ENCODE peak calls at places on chromosome 11, in five cellular contexts. One of them, this sample, is unnamed.

GRCh38 chr11:19800714-19801519 is 88.3 kb downstream of the NAV2 start:
- DNase-seq in lung: no peak
- DNase-seq in AG04450: no peak
- DNase-seq in MM.1S: no peak
- DNase-seq in psoas muscle: no peak
- DNase-seq in this sample: no peak

GRCh38 chr11:73152861-73153483 is 10.9 kb upstream of the FCHSD2 start:
- DNase-seq in psoas muscle: no peak
- DNase-seq in AG04450: no peak
- DNase-seq in MM.1S: peak; percentile 97
- DNase-seq in lung: no peak
- DNase-seq in this sample: no peak

GRCh38 chr11:7672960-7673723 is at the start of gene CYB5R2:
- DNase-seq in AG04450: no peak
- DNase-seq in psoas muscle: peak; percentile 82
- DNase-seq in MM.1S: no peak
- DNase-seq in lung: peak; percentile 57
- DNase-seq in this sample: peak; percentile 74

GRCh38 chr11:17600316-17601205 is 53.5 kb downstream of the OTOG start:
- DNase-seq in AG04450: no peak
- DNase-seq in lung: peak; percentile 27
- DNase-seq in MM.1S: no peak
- DNase-seq in psoas muscle: peak; percentile 38
- DNase-seq in this sample: no peak

GRCh38 chr11:9692696-9693095 is 28.8 kb downstream of the SWAP70 start:
- DNase-seq in AG04450: no peak
- DNase-seq in MM.1S: no peak
- DNase-seq in psoas muscle: no peak
- DNase-seq in lung: no peak
- DNase-seq in this sample: no peak

GRCh38 chr11:73226297-73227006 is 8.4 kb downstream of the P2RY2 start:
- DNase-seq in psoas muscle: peak; percentile 34
- DNase-seq in MM.1S: no peak
- DNase-seq in AG04450: no peak
- DNase-seq in lung: no peak
- DNase-seq in this sample: no peak

GRCh38 chr11:63906585-63906984 is 10.4 kb downstream of the RCOR2 start:
- DNase-seq in MM.1S: no peak
- DNase-seq in AG04450: no peak
- DNase-seq in lung: no peak
- DNase-seq in psoas muscle: no peak
- DNase-seq in this sample: no peak

GRCh38 chr11:1062075-1062820 is 12.4 kb upstream of the MUC2 start:
- DNase-seq in lung: no peak
- DNase-seq in psoas muscle: no peak
- DNase-seq in MM.1S: no peak
- DNase-seq in AG04450: no peak
- DNase-seq in this sample: no peak

GRCh38 chr11:223026-223789 is 12.9 kb downstream of the SIRT3 start:
- DNase-seq in AG04450: no peak
- DNase-seq in psoas muscle: peak; percentile 25
- DNase-seq in lung: no peak
- DNase-seq in MM.1S: no peak
- DNase-seq in this sample: no peak

GRCh38 chr11:11332141-11332710 is 20.8 kb downstream of the CSNK2A3 start:
- DNase-seq in AG04450: no peak
- DNase-seq in lung: no peak
- DNase-seq in psoas muscle: no peak
- DNase-seq in MM.1S: no peak
- DNase-seq in this sample: no peak

GRCh38 chr11:134246100-134246499 is 7.1 kb downstream of the THYN1 start:
- DNase-seq in lung: no peak
- DNase-seq in MM.1S: no peak
- DNase-seq in psoas muscle: no peak
- DNase-seq in AG04450: no peak
- DNase-seq in this sample: no peak

GRCh38 chr11:1202776-1203504 is 19.9 kb upstream of the MUC5B start:
- DNase-seq in AG04450: no peak
- DNase-seq in MM.1S: peak; percentile 49
- DNase-seq in lung: peak; percentile 51
- DNase-seq in psoas muscle: peak; percentile 76
- DNase-seq in this sample: peak; percentile 38

GRCh38 chr11:86692317-86692716 is 19.9 kb upstream of the ME3 start:
- DNase-seq in AG04450: no peak
- DNase-seq in psoas muscle: no peak
- DNase-seq in MM.1S: no peak
- DNase-seq in lung: no peak
- DNase-seq in this sample: no peak

GRCh38 chr11:44755553-44756505 is 29.1 kb downstream of the TSPAN18 start:
- DNase-seq in lung: no peak
- DNase-seq in psoas muscle: no peak
- DNase-seq in MM.1S: no peak
- DNase-seq in AG04450: no peak
- DNase-seq in this sample: no peak

GRCh38 chr11:14520086-14520901 is at the start of gene PSMA1:
- DNase-seq in AG04450: peak; percentile 76
- DNase-seq in psoas muscle: peak; percentile 97
- DNase-seq in lung: peak; percentile 96
- DNase-seq in MM.1S: peak; percentile 96
- DNase-seq in this sample: peak; percentile 90

GRCh38 chr11:74014880-74015279 is 6.0 kb upstream of the UCP3 start:
- DNase-seq in lung: no peak
- DNase-seq in AG04450: no peak
- DNase-seq in MM.1S: peak; percentile 72
- DNase-seq in psoas muscle: no peak
- DNase-seq in this sample: no peak

GRCh38 chr11:61163714-61164609 is 2.7 kb upstream of the VPS37C start:
- DNase-seq in psoas muscle: no peak
- DNase-seq in MM.1S: no peak
- DNase-seq in lung: no peak
- DNase-seq in AG04450: no peak
- DNase-seq in this sample: no peak

GRCh38 chr11:74318241-74318932 is 6.9 kb upstream of the P4HA3 start:
- DNase-seq in lung: no peak
- DNase-seq in AG04450: no peak
- DNase-seq in psoas muscle: no peak
- DNase-seq in MM.1S: no peak
- DNase-seq in this sample: no peak

GRCh38 chr11:121117753-121118152 is 16.7 kb downstream of the TECTA start:
- DNase-seq in AG04450: no peak
- DNase-seq in lung: no peak
- DNase-seq in MM.1S: no peak
- DNase-seq in psoas muscle: no peak
- DNase-seq in this sample: no peak

GRCh38 chr11:130420478-130421198 is 7.8 kb downstream of the ADAMTS8 start:
- DNase-seq in AG04450: no peak
- DNase-seq in MM.1S: no peak
- DNase-seq in psoas muscle: peak; percentile 29
- DNase-seq in lung: peak; percentile 55
- DNase-seq in this sample: no peak

GRCh38 chr11:114280696-114281095 is 15.5 kb upstream of the NNMT start:
- DNase-seq in AG04450: peak; percentile 65
- DNase-seq in psoas muscle: peak; percentile 73
- DNase-seq in MM.1S: peak; percentile 34
- DNase-seq in lung: peak; percentile 70
- DNase-seq in this sample: peak; percentile 55

GRCh38 chr11:133710241-133710640 is 135.1 kb downstream of the SPATA19 start:
- DNase-seq in MM.1S: no peak
- DNase-seq in lung: no peak
- DNase-seq in AG04450: no peak
- DNase-seq in psoas muscle: no peak
- DNase-seq in this sample: no peak

GRCh38 chr11:23112987-23113886 is 253.0 kb upstream of the CCDC179 start:
- DNase-seq in MM.1S: peak; percentile 59
- DNase-seq in lung: no peak
- DNase-seq in psoas muscle: no peak
- DNase-seq in AG04450: no peak
- DNase-seq in this sample: peak; percentile 73

GRCh38 chr11:67615455-67616430 is 9.0 kb downstream of the NDUFV1 start:
- DNase-seq in MM.1S: peak; percentile 60
- DNase-seq in psoas muscle: peak; percentile 74
- DNase-seq in AG04450: no peak
- DNase-seq in lung: no peak
- DNase-seq in this sample: peak; percentile 81

GRCh38 chr11:12679471-12679870 is 5.2 kb downstream of the TEAD1 start:
- DNase-seq in psoas muscle: no peak
- DNase-seq in MM.1S: no peak
- DNase-seq in AG04450: no peak
- DNase-seq in lung: no peak
- DNase-seq in this sample: no peak

GRCh38 chr11:12675951-12676711 is 1.9 kb downstream of the TEAD1 start:
- DNase-seq in lung: no peak
- DNase-seq in AG04450: no peak
- DNase-seq in psoas muscle: no peak
- DNase-seq in MM.1S: peak; percentile 27
- DNase-seq in this sample: no peak

GRCh38 chr11:12678991-12679390 is 4.8 kb downstream of the TEAD1 start:
- DNase-seq in AG04450: no peak
- DNase-seq in lung: no peak
- DNase-seq in MM.1S: no peak
- DNase-seq in psoas muscle: no peak
- DNase-seq in this sample: no peak

GRCh38 chr11:12677131-12677530 is 2.9 kb downstream of the TEAD1 start:
- DNase-seq in psoas muscle: no peak
- DNase-seq in AG04450: no peak
- DNase-seq in lung: no peak
- DNase-seq in MM.1S: no peak
- DNase-seq in this sample: no peak

GRCh38 chr11:12678092-12678491 is 3.9 kb downstream of the TEAD1 start:
- DNase-seq in MM.1S: no peak
- DNase-seq in AG04450: no peak
- DNase-seq in psoas muscle: no peak
- DNase-seq in lung: no peak
- DNase-seq in this sample: no peak
- H3K27ac ChIP-seq in MM.1S: peak overlapping the region; percentile 23
- H3K27ac ChIP-seq in AG04450: no peak overlapping the region
- H3K27ac ChIP-seq in psoas muscle: peak overlapping the region; percentile 96
- H3K27ac ChIP-seq in lung: no peak overlapping the region
- H3K27ac ChIP-seq in this sample: no peak overlapping the region

GRCh38 chr11:70040452-70040851 is 37.7 kb upstream of the ANO1 start:
- DNase-seq in AG04450: no peak
- DNase-seq in psoas muscle: no peak
- DNase-seq in lung: no peak
- DNase-seq in MM.1S: no peak
- DNase-seq in this sample: no peak
- H3K9me3 ChIP-seq in AG04450: peaks cover 39% of the 10 kb centered on the region
- H3K9me3 ChIP-seq in psoas muscle: peaks cover 18% of the 10 kb centered on the region
- H3K9me3 ChIP-seq in lung: peaks cover 19% of the 10 kb centered on the region
- H3K9me3 ChIP-seq in MM.1S: no peaks in the 10 kb centered on the region
- H3K9me3 ChIP-seq in this sample: no peaks in the 10 kb centered on the region

GRCh38 chr11:71364176-71364671 is 84.0 kb downstream of the DHCR7 start:
- DNase-seq in AG04450: no peak
- DNase-seq in psoas muscle: no peak
- DNase-seq in MM.1S: no peak
- DNase-seq in lung: no peak
- DNase-seq in this sample: no peak

GRCh38 chr11:71363721-71364120 is 84.5 kb downstream of the DHCR7 start:
- DNase-seq in MM.1S: no peak
- DNase-seq in psoas muscle: no peak
- DNase-seq in AG04450: no peak
- DNase-seq in lung: no peak
- DNase-seq in this sample: no peak

GRCh38 chr11:71366076-71366475 is 82.1 kb downstream of the DHCR7 start:
- DNase-seq in AG04450: no peak
- DNase-seq in psoas muscle: no peak
- DNase-seq in lung: no peak
- DNase-seq in MM.1S: no peak
- DNase-seq in this sample: no peak

GRCh38 chr11:71364806-71365205 is 83.4 kb downstream of the DHCR7 start:
- DNase-seq in psoas muscle: no peak
- DNase-seq in MM.1S: no peak
- DNase-seq in AG04450: no peak
- DNase-seq in lung: no peak
- DNase-seq in this sample: no peak

GRCh38 chr11:71365626-71366025 is 82.6 kb downstream of the DHCR7 start:
- DNase-seq in MM.1S: no peak
- DNase-seq in AG04450: no peak
- DNase-seq in psoas muscle: no peak
- DNase-seq in lung: no peak
- DNase-seq in this sample: no peak
- H3K27ac ChIP-seq in MM.1S: no peak overlapping the region
- H3K27ac ChIP-seq in AG04450: no peak overlapping the region
- H3K27ac ChIP-seq in psoas muscle: no peak overlapping the region
- H3K27ac ChIP-seq in lung: no peak overlapping the region
- H3K27ac ChIP-seq in this sample: no peak overlapping the region

GRCh38 chr11:2649400-2649799 is 50.4 kb downstream of the KCNQ1OT1 start:
- DNase-seq in AG04450: no peak
- DNase-seq in MM.1S: no peak
- DNase-seq in lung: no peak
- DNase-seq in psoas muscle: no peak
- DNase-seq in this sample: no peak
- H3K9me3 ChIP-seq in AG04450: peaks cover 60% of the 10 kb centered on the region
- H3K9me3 ChIP-seq in MM.1S: no peaks in the 10 kb centered on the region
- H3K9me3 ChIP-seq in lung: peaks cover 39% of the 10 kb centered on the region
- H3K9me3 ChIP-seq in psoas muscle: peaks cover 61% of the 10 kb centered on the region
- H3K9me3 ChIP-seq in this sample: no peaks in the 10 kb centered on the region

DNA sequence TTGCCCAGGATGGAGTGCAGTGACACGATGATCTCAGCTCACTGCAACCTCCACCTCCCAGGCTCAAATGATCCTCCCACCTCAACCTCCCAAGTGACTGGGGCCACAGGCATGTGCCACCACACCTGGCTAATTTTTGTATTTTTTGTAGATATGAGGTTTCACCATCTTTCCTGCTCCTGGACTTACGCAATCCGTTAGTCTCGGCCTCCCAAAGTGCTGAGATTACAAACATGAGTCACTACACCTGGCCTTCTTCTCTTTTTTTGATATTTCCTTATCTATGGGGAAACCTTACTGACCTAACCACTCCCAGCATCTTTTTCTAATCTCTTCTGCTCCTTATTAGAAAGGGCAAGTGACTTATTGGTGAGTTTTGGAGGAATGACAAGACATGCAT is 121.7 kb upstream of the CHORDC1 start:
- DNase-seq in psoas muscle: no peak
- DNase-seq in AG04450: no peak
- DNase-seq in MM.1S: no peak
- DNase-seq in lung: no peak
- DNase-seq in this sample: no peak
- H3K27ac ChIP-seq in psoas muscle: no peak overlapping the region
- H3K27ac ChIP-seq in AG04450: no peak overlapping the region
- H3K27ac ChIP-seq in MM.1S: no peak overlapping the region
- H3K27ac ChIP-seq in lung: no peak overlapping the region
- H3K27ac ChIP-seq in this sample: no peak overlapping the region

DNA sequence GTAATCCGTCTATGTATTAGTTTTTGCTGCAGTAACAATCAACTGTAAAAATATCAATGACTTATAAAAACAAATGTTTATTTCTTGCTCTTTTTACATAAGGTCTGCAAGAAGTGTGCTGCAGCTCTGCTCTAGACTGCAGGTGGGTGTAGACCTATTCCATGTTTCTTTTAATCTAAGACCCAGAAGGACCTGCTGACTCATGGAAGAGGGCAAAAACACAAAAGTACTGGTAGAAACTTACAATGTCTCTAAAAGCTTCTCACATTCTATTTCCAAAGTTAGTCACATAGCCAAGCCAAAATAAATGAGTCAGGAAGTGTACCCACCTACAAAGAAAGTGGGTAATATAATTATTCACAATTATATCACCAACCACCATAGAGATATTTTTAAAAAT is 435.9 kb upstream of the FAT3 start:
- DNase-seq in AG04450: no peak
- DNase-seq in psoas muscle: no peak
- DNase-seq in lung: no peak
- DNase-seq in MM.1S: no peak
- DNase-seq in this sample: no peak
- H3K9me3 ChIP-seq in AG04450: no peaks in the 10 kb centered on the region
- H3K9me3 ChIP-seq in psoas muscle: no peaks in the 10 kb centered on the region
- H3K9me3 ChIP-seq in lung: no peaks in the 10 kb centered on the region
- H3K9me3 ChIP-seq in MM.1S: no peaks in the 10 kb centered on the region
- H3K9me3 ChIP-seq in this sample: no peaks in the 10 kb centered on the region

GRCh38 chr11:59212744-59213573 is at the start of gene MPEG1:
- DNase-seq in MM.1S: no peak
- DNase-seq in AG04450: no peak
- DNase-seq in lung: no peak
- DNase-seq in psoas muscle: no peak
- DNase-seq in this sample: no peak
- H3K27ac ChIP-seq in MM.1S: no peak within 1 kb of the TSS
- H3K27ac ChIP-seq in AG04450: no peak within 1 kb of the TSS
- H3K27ac ChIP-seq in lung: peak within 1 kb of the TSS; percentile 56
- H3K27ac ChIP-seq in psoas muscle: no peak within 1 kb of the TSS
- H3K27ac ChIP-seq in this sample: no peak within 1 kb of the TSS

This sample was measured in pancreas.